ENCODE peak calls at places on chromosome 1, in four cellular contexts. V is K562, R is HepG2, X is GM12878. T is an unnamed sample.
A peak's percentile ranks its signal among the peaks of the same experiment; 100 is the strongest.

GRCh38 chr1:174160109-174160473 is 771 bp downstream of the RABGAP1L start:
- DNase-seq in V (peak; percentile 85), R (peak; percentile 55), X (no peak), T (no peak)

GRCh38 chr1:156176610-156177210 is 17.2 kb upstream of the SLC25A44 start:
- DNase-seq in V (no peak), R (no peak), X (no peak), T (no peak)

GRCh38 chr1:85407978-85408377 is 57.0 kb downstream of the DDAH1 start:
- DNase-seq in V (no peak), R (no peak), X (no peak), T (no peak)

GRCh38 chr1:78667939-78668338 is 18.3 kb downstream of the IFI44 start:
- DNase-seq in V (no peak), R (no peak), X (no peak), T (no peak)

GRCh38 chr1:107141491-107142369 is 891 bp downstream of the NTNG1 start:
- DNase-seq in V (peak; percentile 16), R (peak; percentile 7), X (no peak), T (no peak)

GRCh38 chr1:9420835-9421532 is 118.3 kb upstream of the SLC25A33 start:
- DNase-seq in V (no peak), R (no peak), X (no peak), T (no peak)

GRCh38 chr1:155081472-155082300 is 3.0 kb downstream of the EFNA3 start:
- DNase-seq in V (no peak), R (no peak), X (no peak), T (peak; percentile 71)

GRCh38 chr1:56540467-56540866 is 38.9 kb downstream of the PLPP3 start:
- DNase-seq in V (no peak), R (no peak), X (no peak), T (no peak)

GRCh38 chr1:89888480-89889335 is 67.9 kb downstream of the LRRC8D start:
- DNase-seq in V (peak; percentile 76), R (no peak), X (no peak), T (no peak)

GRCh38 chr1:46113948-46114347 is 18.5 kb downstream of the PIK3R3 start:
- DNase-seq in V (peak; percentile 32), R (no peak), X (no peak), T (no peak)

GRCh38 chr1:64136296-64136695 is 67.1 kb upstream of the UBE2U start:
- DNase-seq in V (no peak), R (no peak), X (no peak), T (peak; percentile 24)

GRCh38 chr1:213457733-213458132 is 406.7 kb downstream of the RPS6KC1 start:
- DNase-seq in V (no peak), R (no peak), X (no peak), T (no peak)

GRCh38 chr1:66251521-66251920 is 282.4 kb upstream of the SGIP1 start:
- DNase-seq in V (no peak), R (no peak), X (no peak), T (no peak)

GRCh38 chr1:119046429-119047039 is 58.4 kb upstream of the TBX15 start:
- DNase-seq in V (no peak), R (no peak), X (no peak), T (no peak)

GRCh38 chr1:9905010-9905409 is 5.1 kb downstream of the CTNNBIP1 start:
- DNase-seq in V (no peak), R (no peak), X (no peak), T (no peak)

GRCh38 chr1:159941139-159941866 is 4.1 kb downstream of the IGSF9 start:
- DNase-seq in V (no peak), R (no peak), X (no peak), T (no peak)

GRCh38 chr1:208791458-208791857 is 547.3 kb upstream of the PLXNA2 start:
- DNase-seq in V (no peak), R (no peak), X (no peak), T (no peak)

GRCh38 chr1:22829001-22829989 is 118.7 kb downstream of the EPHB2 start:
- DNase-seq in V (no peak), R (no peak), X (no peak), T (no peak)
- TF ChIP-seq CBX5 in V (no peak), R (no peak), X (no peak), T (no peak)

GRCh38 chr1:11528636-11529121 is 49.7 kb downstream of the DISP3 start:
- DNase-seq in V (no peak), R (no peak), X (no peak), T (no peak)
- TF ChIP-seq CBX5 in V (no peak), R (no peak), X (no peak), T (no peak)

GRCh38 chr1:185396126-185396525 is 79.1 kb upstream of the IVNS1ABP start:
- DNase-seq in V (no peak), R (no peak), X (no peak), T (no peak)
- TF ChIP-seq CBX5 in V (no peak), R (no peak), X (no peak), T (no peak)

GRCh38 chr1:184973308-184974085 is 811 bp downstream of the NIBAN1 start:
- DNase-seq in V (peak; percentile 79), R (no peak), X (peak; percentile 56), T (peak; percentile 77)
- TF ChIP-seq CBX5 in V (no peak), R (peak; percentile 26), X (no peak), T (no peak)

GRCh38 chr1:93695411-93696005 is 13.9 kb upstream of the BCAR3 start:
- DNase-seq in V (no peak), R (no peak), X (no peak), T (no peak)
- TF ChIP-seq CBX5 in V (no peak), R (no peak), X (no peak), T (no peak)

GRCh38 chr1:6517435-6517851 is 26.0 kb upstream of the PLEKHG5 start:
- DNase-seq in V (peak; percentile 73), R (no peak), X (no peak), T (no peak)

GRCh38 chr1:6512908-6513280 is 21.4 kb upstream of the PLEKHG5 start:
- DNase-seq in V (no peak), R (no peak), X (no peak), T (no peak)

GRCh38 chr1:6513296-6513928 is 21.9 kb upstream of the PLEKHG5 start:
- DNase-seq in V (no peak), R (no peak), X (no peak), T (no peak)

GRCh38 chr1:6512245-6512907 is 20.9 kb upstream of the PLEKHG5 start:
- DNase-seq in V (no peak), R (peak; percentile 39), X (no peak), T (no peak)

DNA sequence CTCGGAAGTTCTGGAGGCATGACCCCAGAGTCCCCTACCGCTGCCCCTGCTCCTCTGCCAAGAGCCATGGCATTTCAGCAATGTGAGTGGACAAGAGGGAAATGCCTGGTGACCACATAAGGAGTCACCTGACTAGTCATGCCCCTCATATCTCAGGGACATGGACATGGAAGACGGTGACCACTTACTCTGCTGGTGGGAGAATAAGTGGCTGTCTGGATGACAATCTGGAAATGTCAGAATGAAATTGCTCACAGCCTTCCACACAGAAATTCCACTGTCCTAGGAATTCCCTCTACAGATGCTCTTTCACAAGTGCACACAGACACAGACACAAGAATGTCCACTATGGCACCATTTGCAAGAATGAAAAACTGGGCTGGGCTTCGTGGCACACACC is 24.3 kb upstream of the PLEKHG5 start:
- DNase-seq in V (no peak), R (no peak), X (no peak), T (no peak)
- TF ChIP-seq CBX5 in V (no peak), R (no peak), X (no peak), T (no peak)

DNA sequence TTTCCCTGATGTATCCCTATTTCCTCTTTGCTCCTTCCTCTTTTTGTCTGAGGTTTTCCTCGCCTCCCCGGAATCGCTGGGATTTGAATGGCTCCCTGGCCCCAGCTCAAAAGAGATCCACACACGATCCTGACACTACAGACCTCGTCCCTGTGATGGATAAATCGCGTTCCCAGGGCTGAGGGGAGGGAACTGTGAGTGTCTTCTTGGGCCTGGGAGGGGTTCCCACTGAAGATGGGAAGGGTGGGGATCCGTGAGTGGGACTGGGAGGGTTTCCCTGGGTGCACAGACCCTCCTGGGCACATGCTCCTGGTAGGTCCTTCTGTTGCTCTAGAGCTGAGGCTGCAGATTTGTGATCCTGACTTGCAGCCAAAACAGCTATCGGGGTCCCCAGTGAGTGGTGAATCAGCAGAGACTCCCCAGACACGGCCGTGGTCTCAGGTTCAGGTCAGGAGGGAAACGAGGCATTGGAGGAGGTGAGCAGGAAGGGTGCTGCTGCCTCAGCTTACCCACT is 591.0 kb downstream of the PTPRU start:
- DNase-seq in V (no peak), R (no peak), X (no peak), T (peak; percentile 20)
- TF ChIP-seq CBX5 in V (no peak), R (no peak), X (no peak), T (no peak)

GRCh38 chr1:165116732-165117131 is 239.8 kb downstream of the LMX1A start:
- DNase-seq in V (no peak), R (no peak), X (no peak), T (no peak)
- TF ChIP-seq CBX5 in V (no peak), R (no peak), X (no peak), T (no peak)

DNA sequence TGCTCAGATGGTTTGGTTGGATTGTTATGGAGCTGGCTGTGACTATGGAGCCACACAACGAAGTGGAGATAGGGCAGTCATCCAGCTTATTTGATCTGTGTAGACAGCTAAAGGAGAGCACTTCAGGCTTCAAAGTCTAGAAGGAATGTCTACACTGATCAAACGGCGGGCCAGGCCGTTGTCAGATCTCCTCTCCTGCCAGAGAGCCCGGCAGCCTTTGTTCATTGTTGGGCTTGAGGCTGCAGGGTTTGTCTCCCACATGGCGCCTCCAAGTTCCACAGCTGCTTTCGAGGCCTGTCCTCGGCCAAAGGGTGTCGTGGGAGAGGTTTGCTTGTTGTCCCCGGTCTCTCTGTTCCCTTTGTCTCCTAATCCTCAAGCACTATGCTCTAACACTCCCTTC is 2.8 kb upstream of the STMN1 start:
- DNase-seq in V (no peak), R (peak; percentile 74), X (no peak), T (no peak)
- TF ChIP-seq CBX5 in V (no peak), R (no peak), X (no peak), T (no peak)

T was measured in H1.